ENCODE peak calls at places on chromosomes 4 and X, in four cellular contexts. I, T, Q and V are unnamed samples.

GRCh38 chrX:97401586-97402101 is 517.9 kb downstream of the RPA4 start:
- DNase-seq in T (no peak), I (no peak), Q (no peak), V (no peak)

GRCh38 chr4:140252742-140253555 is 99.0 kb upstream of the MAML3 start:
- DNase-seq in Q (peak), I (peak), T (peak), V (peak)

GRCh38 chrX:100587846-100588245 is 3.1 kb downstream of the TNMD start:
- DNase-seq in Q (no peak), T (no peak), I (no peak), V (no peak)

GRCh38 chr4:183508693-183509092 is 3.8 kb downstream of the ING2 start:
- DNase-seq in I (no peak), Q (no peak), T (no peak), V (no peak)

GRCh38 chr4:185693548-185694215 is 118.3 kb downstream of the SORBS2 start:
- DNase-seq in Q (no peak), I (no peak), T (no peak), V (no peak)

GRCh38 chrX:46686003-46686645 is 72.8 kb downstream of the SLC9A7 start:
- DNase-seq in I (peak), T (peak), Q (no peak), V (no peak)

GRCh38 chr4:140172960-140173359 is 19.0 kb upstream of the MAML3 start:
- DNase-seq in I (no peak), T (no peak), Q (no peak), V (no peak)

GRCh38 chrX:78997870-78998558 is 52.8 kb downstream of the P2RY10 start:
- DNase-seq in I (no peak), T (no peak), Q (no peak), V (no peak)

GRCh38 chr4:107130157-107130556 is 94.0 kb upstream of the DKK2 start:
- DNase-seq in T (no peak), Q (no peak), I (no peak), V (no peak)

GRCh38 chr4:106914223-106914622 is 121.9 kb downstream of the DKK2 start:
- DNase-seq in Q (no peak), T (no peak), I (no peak), V (no peak)

GRCh38 chr4:83267121-83267834 is 17.3 kb downstream of the COQ2 start:
- DNase-seq in T (no peak), Q (no peak), I (peak), V (no peak)

GRCh38 chr4:82957045-82957444 is 53.6 kb downstream of the LIN54 start:
- DNase-seq in Q (no peak), I (no peak), T (no peak), V (no peak)

GRCh38 chrX:11265352-11265751 is 27.9 kb upstream of the AMELX start:
- DNase-seq in I (no peak), Q (no peak), T (no peak), V (no peak)

GRCh38 chr4:82123934-82124333 is 249.9 kb downstream of the HNRNPD start:
- DNase-seq in I (no peak), Q (no peak), T (no peak), V (no peak)

GRCh38 chr4:102466298-102466697 is 34.9 kb upstream of the NFKB1 start:
- DNase-seq in I (no peak), T (no peak), Q (no peak), V (no peak)

GRCh38 chrX:17154001-17154400 is 207.5 kb downstream of the REPS2 start:
- DNase-seq in Q (no peak), T (no peak), I (no peak), V (no peak)

GRCh38 chrX:98068210-98068609 is 1184.5 kb downstream of the RPA4 start:
- DNase-seq in I (no peak), Q (no peak), T (no peak), V (no peak)

GRCh38 chr4:184348311-184349233 is 125.8 kb downstream of the IRF2 start:
- DNase-seq in I (no peak), Q (no peak), T (peak), V (no peak)

GRCh38 chr4:161663844-161664243 is 500.0 kb downstream of the FSTL5 start:
- DNase-seq in Q (no peak), T (no peak), I (no peak), V (no peak)

GRCh38 chrX:83916525-83916924 is 55.6 kb downstream of the CYLC1 start:
- DNase-seq in I (no peak), T (peak), Q (no peak), V (no peak)

GRCh38 chr4:38965866-38966265 is 66.3 kb downstream of the TMEM156 start:
- DNase-seq in Q (no peak), T (no peak), I (no peak), V (no peak)

GRCh38 chr4:99536148-99536728 is 25.4 kb downstream of the C4orf17 start:
- DNase-seq in T (peak), I (no peak), Q (no peak), V (no peak)
- H3K27ac ChIP-seq in T (no peak), I (no peak), Q (no peak), V (no peak)

DNA sequence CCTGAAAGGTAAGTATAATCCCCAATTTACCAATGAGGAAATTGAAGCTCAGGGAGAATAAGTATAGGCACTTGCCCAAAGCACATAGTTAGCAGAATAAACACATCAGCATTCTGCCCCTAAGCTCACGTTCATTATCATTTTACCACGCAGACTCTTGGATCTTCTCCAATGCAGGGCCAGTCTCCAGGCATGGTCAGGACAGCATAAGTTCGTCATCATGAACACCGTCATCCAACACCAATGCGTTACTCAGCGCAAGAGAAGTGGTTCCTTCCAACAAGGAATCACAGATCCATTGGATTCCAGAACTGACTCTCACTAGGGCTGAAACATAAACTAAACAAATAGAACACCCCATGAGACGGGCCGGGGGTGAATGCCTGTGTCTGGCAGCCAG is 86.5 kb upstream of the GPM6B start:
- DNase-seq in Q (no peak), T (no peak), I (no peak), V (no peak)
- H3K27ac ChIP-seq in Q (no peak), T (no peak), I (no peak), V (peak)

GRCh38 chrX:40920351-40920750 is 164.9 kb upstream of the USP9X start:
- DNase-seq in T (no peak), I (no peak), Q (no peak), V (no peak)

GRCh38 chrX:40928076-40928475 is 157.2 kb upstream of the USP9X start:
- DNase-seq in Q (no peak), I (no peak), T (no peak), V (no peak)

GRCh38 chrX:40922307-40922706 is 162.9 kb upstream of the USP9X start:
- DNase-seq in Q (no peak), T (peak), I (no peak), V (no peak)
- H3K27ac ChIP-seq in Q (no peak), T (no peak), I (no peak), V (no peak)

GRCh38 chr4:42248986-42249385 is 96.5 kb upstream of the BEND4 start:
- DNase-seq in I (no peak), T (no peak), Q (no peak), V (no peak)

DNA sequence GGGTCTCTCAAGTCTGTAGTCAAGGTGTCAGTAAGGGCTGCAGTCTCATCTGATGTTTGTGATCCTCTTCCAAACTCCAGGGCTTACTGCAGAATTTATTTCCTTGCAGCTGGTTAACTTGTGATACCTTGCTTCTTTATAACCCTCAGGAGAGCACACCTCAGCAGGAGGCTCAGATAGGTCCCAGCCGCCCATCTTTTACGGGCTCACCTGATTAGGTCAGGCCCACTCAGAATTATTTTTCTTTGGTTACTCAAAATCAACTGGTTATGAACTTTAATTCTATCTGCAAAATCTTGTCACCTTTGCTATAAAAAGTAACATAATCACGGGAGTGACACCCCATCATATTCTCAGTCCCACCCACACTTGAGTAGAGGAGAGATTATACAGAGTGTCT is 99.9 kb upstream of the BEND4 start:
- DNase-seq in Q (no peak), I (no peak), T (no peak), V (no peak)
- H3K27ac ChIP-seq in Q (no peak), I (no peak), T (no peak), V (no peak)

GRCh38 chr4:175418511-175418910 is 393.6 kb downstream of the GPM6A start:
- DNase-seq in I (no peak), Q (no peak), T (no peak), V (no peak)
- H3K27ac ChIP-seq in I (no peak), Q (no peak), T (no peak), V (no peak)

GRCh38 chr4:159765402-159765801 is 662.5 kb downstream of the RAPGEF2 start:
- DNase-seq in I (no peak), Q (no peak), T (no peak), V (no peak)

GRCh38 chr4:159762672-159763071 is 659.8 kb downstream of the RAPGEF2 start:
- DNase-seq in Q (no peak), T (no peak), I (no peak), V (no peak)

GRCh38 chr4:159768011-159768410 is 665.1 kb downstream of the RAPGEF2 start:
- DNase-seq in T (no peak), I (no peak), Q (no peak), V (no peak)

GRCh38 chr4:159764343-159764952 is 661.6 kb downstream of the RAPGEF2 start:
- DNase-seq in I (no peak), Q (no peak), T (peak), V (no peak)

DNA sequence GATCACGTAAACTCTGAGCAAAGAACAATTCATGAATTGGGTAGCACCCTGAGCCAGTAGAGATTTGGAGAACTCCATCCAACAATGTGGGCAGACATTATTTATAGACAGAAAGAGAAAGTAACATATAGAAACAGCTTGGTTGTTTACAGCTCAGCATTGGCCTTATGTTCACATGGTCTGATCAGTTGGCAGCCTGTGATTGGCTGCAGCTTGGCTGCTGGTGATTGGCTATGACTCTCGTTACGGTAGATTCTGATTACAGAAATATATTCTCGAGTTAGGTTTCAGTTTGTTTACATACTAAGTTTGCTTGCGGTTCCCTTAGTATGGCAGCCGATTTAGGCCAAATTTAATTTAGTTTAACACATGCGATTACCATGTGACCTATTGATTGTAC is 663.4 kb downstream of the RAPGEF2 start:
- DNase-seq in Q (no peak), T (no peak), I (no peak), V (no peak)
- H3K27ac ChIP-seq in Q (no peak), T (no peak), I (no peak), V (no peak)

GRCh38 chr4:109044446-109044845 is 258.0 kb downstream of the COL25A1 start:
- DNase-seq in Q (no peak), T (no peak), I (no peak), V (no peak)

GRCh38 chr4:109051054-109051453 is 251.4 kb downstream of the COL25A1 start:
- DNase-seq in I (no peak), Q (no peak), T (no peak), V (no peak)

GRCh38 chr4:109043286-109043685 is 259.2 kb downstream of the COL25A1 start:
- DNase-seq in T (no peak), Q (no peak), I (no peak), V (no peak)

GRCh38 chr4:109049926-109050325 is 252.5 kb downstream of the COL25A1 start:
- DNase-seq in I (no peak), T (no peak), Q (no peak), V (no peak)

DNA sequence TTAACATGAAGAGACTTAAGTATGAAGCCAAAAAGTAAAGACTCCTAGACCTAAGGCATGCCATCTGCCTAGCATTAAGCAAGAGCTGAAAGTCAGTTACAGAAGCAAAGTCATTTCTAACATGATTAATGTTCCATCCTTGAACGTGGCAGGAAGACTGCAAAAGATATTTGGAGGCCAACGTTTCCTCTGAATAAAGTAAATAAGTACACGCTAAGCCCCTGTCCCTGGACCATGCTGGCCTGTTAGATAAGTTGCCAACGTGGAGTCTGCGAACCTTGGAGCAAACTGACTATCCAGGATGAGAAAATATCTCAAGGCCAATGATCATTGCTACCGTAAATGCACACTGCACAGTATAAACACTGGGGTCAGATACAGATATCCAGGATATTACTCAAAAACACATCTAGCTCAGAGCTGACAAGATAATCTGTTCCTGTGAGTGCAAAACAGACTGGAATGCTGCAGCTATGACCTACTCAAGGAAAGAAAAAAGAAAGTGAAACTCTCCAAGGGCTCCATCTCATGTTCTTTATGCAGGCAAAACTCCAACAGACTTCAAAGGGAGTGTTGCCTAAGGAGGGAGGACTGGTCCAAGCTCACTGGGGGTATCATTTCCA is 255.8 kb downstream of the COL25A1 start:
- DNase-seq in I (no peak), T (no peak), Q (no peak), V (no peak)
- H3K27ac ChIP-seq in I (no peak), T (no peak), Q (peak), V (no peak)

DNA sequence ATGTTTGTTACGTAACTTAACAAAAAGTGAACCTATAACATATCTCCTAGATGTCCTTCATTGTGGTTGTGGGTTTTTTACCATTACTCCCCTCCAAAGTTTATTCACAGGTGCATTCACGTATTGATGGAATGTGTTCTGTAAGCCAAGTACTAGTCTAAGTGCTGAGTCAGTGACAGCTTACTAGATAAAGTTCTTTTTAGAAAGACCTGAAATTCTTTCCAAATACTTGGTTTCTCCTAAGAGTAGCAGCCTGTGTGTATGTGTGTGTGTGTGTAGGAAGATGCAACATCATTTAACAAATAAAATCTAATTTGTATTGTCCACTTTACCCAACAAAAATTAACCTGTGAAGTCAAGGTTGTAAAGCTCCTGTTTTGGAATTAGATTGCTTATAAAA is 22.1 kb downstream of the NAP1L5 start:
- DNase-seq in T (no peak), Q (no peak), I (no peak), V (no peak)
- H3K27ac ChIP-seq in T (no peak), Q (no peak), I (no peak), V (no peak)